ENCODE peak calls at places on chromosomes 11 and 22, in six cellular contexts. I, Q, E, O, C and M are unnamed samples.

GRCh38 chr11:115676768-115677167 is 172.6 kb upstream of the CADM1 start:
- DNase-seq in I (no peak), Q (no peak), E (no peak), O (no peak), C (peak; percentile 7), M (no peak)

GRCh38 chr22:31616315-31616980 is 45.6 kb downstream of the PISD start:
- DNase-seq in I (no peak), Q (no peak), E (no peak), O (no peak), C (no peak), M (no peak)

GRCh38 chr11:116981216-116981887 is 116.9 kb downstream of the SIK3 start:
- DNase-seq in I (no peak), Q (no peak), E (no peak), O (no peak), C (no peak), M (no peak)

GRCh38 chr11:57321996-57322880 is 2.5 kb downstream of the TNKS1BP1 start:
- DNase-seq in I (peak; percentile 92), Q (peak; percentile 12), E (peak; percentile 89), O (peak; percentile 84), C (peak; percentile 96), M (peak; percentile 95)

GRCh38 chr11:20754957-20755356 is 85.6 kb downstream of the NELL1 start:
- DNase-seq in I (no peak), Q (no peak), E (no peak), O (no peak), C (no peak), M (no peak)

GRCh38 chr22:32823024-32823730 is 21.7 kb downstream of the TIMP3 start:
- DNase-seq in I (no peak), Q (no peak), E (no peak), O (peak; percentile 67), C (no peak), M (no peak)

GRCh38 chr11:108432783-108433182 is 34.5 kb downstream of the C11orf65 start:
- DNase-seq in I (no peak), Q (no peak), E (no peak), O (no peak), C (peak; percentile 24), M (no peak)

GRCh38 chr22:35506259-35506570 is 34.4 kb upstream of the RASD2 start:
- DNase-seq in I (no peak), Q (no peak), E (no peak), O (no peak), C (no peak), M (no peak)

GRCh38 chr22:24225044-24225601 is 19.8 kb downstream of the GGT5 start:
- DNase-seq in I (no peak), Q (no peak), E (no peak), O (no peak), C (no peak), M (no peak)

GRCh38 chr22:37843746-37844089 is 416 bp downstream of the ANKRD54 start:
- DNase-seq in I (no peak), Q (peak; percentile 40), E (peak; percentile 56), O (peak; percentile 84), C (no peak), M (no peak)

GRCh38 chr22:37842015-37842793 is 1.9 kb downstream of the ANKRD54 start:
- DNase-seq in I (no peak), Q (no peak), E (no peak), O (no peak), C (no peak), M (no peak)

GRCh38 chr22:37848587-37849088 is 581 bp upstream of the EIF3L start:
- DNase-seq in I (no peak), Q (no peak), E (no peak), O (no peak), C (no peak), M (no peak)

GRCh38 chr22:37846433-37846832 is 2.3 kb upstream of the ANKRD54 start:
- DNase-seq in I (no peak), Q (no peak), E (no peak), O (no peak), C (no peak), M (no peak)

GRCh38 chr22:37844904-37845334 is 785 bp upstream of the ANKRD54 start:
- DNase-seq in I (no peak), Q (no peak), E (no peak), O (no peak), C (no peak), M (no peak)
- H3K27ac ChIP-seq in I (peak overlapping the region; percentile 95), Q (peak overlapping the region; percentile 20), E (peak overlapping the region; percentile 85), O (peak overlapping the region; percentile 95), C (no peak overlapping the region), M (peak overlapping the region; percentile 81)

DNA sequence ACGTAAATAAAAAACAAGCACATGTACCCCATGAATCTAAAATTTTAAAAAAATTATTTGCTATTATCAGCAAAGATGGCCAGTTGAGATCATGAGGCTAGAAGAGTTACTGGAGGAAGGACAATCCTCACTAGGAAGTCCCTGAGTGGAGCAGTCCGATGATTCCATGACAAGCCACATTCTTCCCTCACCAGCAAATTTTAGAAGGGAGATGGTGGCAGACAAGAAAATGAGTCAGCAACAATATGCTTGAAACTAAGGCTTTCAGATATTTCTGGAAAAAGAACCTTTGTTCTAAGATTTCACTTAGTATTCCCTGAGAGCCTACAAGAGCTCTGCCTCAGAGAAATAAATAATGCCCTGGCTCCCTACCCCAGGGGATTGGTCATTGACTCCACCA is 34.9 kb downstream of the P4HA3 start:
- DNase-seq in I (no peak), Q (no peak), E (no peak), O (no peak), C (peak; percentile 43), M (no peak)
- H3K27ac ChIP-seq in I (no peak overlapping the region), Q (no peak overlapping the region), E (no peak overlapping the region), O (no peak overlapping the region), C (peak overlapping the region; percentile 90), M (no peak overlapping the region)

GRCh38 chr11:66967670-66968425 is 7.3 kb upstream of the C11orf86 start:
- DNase-seq in I (no peak), Q (no peak), E (peak; percentile 34), O (no peak), C (peak; percentile 71), M (peak; percentile 66)
- H3K27ac ChIP-seq in I (no peak overlapping the region), Q (no peak overlapping the region), E (no peak overlapping the region), O (no peak overlapping the region), C (peak overlapping the region; percentile 98), M (no peak overlapping the region)

DNA sequence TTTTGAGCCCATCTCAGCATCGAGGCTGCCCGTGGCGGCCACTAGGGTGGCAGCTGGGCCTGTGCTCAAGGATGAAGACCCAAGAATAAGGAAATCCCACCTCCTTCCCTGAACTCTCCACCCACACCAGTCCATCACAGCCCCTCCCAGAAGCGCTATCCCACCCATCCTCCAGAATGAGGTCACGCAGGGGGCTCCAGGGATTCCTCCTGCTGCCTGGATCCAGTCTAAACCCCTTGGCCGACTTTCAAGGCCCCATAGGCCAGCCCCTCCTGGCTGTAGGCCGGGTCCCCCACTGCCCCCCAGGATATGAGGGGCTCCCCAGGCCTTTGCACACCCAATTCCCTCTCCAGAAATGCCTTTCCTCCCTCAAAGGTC is 19.0 kb upstream of the SCGB1A1 start:
- DNase-seq in I (no peak), Q (no peak), E (no peak), O (peak; percentile 41), C (no peak), M (no peak)
- H3K27ac ChIP-seq in I (peak overlapping the region; percentile 67), Q (no peak overlapping the region), E (no peak overlapping the region), O (no peak overlapping the region), C (no peak overlapping the region), M (peak overlapping the region; percentile 72)

GRCh38 chr22:46934172-46934745 is 171.8 kb downstream of the TBC1D22A start:
- DNase-seq in I (no peak), Q (no peak), E (no peak), O (no peak), C (no peak), M (peak; percentile 30)

GRCh38 chr22:46934746-46935491 is 172.5 kb downstream of the TBC1D22A start:
- DNase-seq in I (no peak), Q (no peak), E (peak; percentile 44), O (no peak), C (peak; percentile 95), M (peak; percentile 58)

GRCh38 chr22:46931881-46932280 is 169.4 kb downstream of the TBC1D22A start:
- DNase-seq in I (no peak), Q (no peak), E (no peak), O (no peak), C (peak; percentile 76), M (peak; percentile 44)

GRCh38 chr22:46933040-46933439 is 170.6 kb downstream of the TBC1D22A start:
- DNase-seq in I (no peak), Q (no peak), E (no peak), O (no peak), C (no peak), M (peak; percentile 32)

GRCh38 chr22:46933526-46933925 is 171.1 kb downstream of the TBC1D22A start:
- DNase-seq in I (peak; percentile 58), Q (no peak), E (no peak), O (no peak), C (no peak), M (peak; percentile 53)
- H3K27ac ChIP-seq in I (no peak overlapping the region), Q (no peak overlapping the region), E (no peak overlapping the region), O (no peak overlapping the region), C (no peak overlapping the region), M (no peak overlapping the region)

GRCh38 chr11:101567086-101567485 is 16.7 kb downstream of the TRPC6 start:
- DNase-seq in I (no peak), Q (no peak), E (no peak), O (no peak), C (no peak), M (no peak)
- H3K27ac ChIP-seq in I (no peak overlapping the region), Q (no peak overlapping the region), E (no peak overlapping the region), O (no peak overlapping the region), C (no peak overlapping the region), M (no peak overlapping the region)

DNA sequence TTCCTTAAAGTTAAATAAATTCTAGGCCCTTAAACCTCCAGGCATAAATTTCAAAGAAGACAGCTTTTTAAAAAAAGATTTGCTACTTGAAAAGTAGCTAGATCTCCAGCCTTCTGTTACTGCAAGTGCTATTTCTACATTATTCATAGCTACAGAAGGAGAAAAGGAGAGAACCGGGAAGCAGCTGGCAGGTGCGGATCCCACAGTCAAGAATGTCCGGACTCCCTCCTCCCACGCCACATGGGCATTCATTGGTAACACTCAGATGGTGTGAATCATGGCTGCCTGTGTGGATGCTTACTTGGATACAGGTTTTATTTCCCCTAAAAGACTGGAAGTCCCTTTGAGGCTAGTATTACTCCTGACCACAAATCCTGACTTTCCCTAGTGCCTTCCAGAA is 39.5 kb upstream of the YPEL1 start:
- DNase-seq in I (no peak), Q (no peak), E (no peak), O (no peak), C (no peak), M (no peak)
- H3K27ac ChIP-seq in I (no peak overlapping the region), Q (no peak overlapping the region), E (peak overlapping the region; percentile 43), O (no peak overlapping the region), C (peak overlapping the region; percentile 34), M (no peak overlapping the region)

DNA sequence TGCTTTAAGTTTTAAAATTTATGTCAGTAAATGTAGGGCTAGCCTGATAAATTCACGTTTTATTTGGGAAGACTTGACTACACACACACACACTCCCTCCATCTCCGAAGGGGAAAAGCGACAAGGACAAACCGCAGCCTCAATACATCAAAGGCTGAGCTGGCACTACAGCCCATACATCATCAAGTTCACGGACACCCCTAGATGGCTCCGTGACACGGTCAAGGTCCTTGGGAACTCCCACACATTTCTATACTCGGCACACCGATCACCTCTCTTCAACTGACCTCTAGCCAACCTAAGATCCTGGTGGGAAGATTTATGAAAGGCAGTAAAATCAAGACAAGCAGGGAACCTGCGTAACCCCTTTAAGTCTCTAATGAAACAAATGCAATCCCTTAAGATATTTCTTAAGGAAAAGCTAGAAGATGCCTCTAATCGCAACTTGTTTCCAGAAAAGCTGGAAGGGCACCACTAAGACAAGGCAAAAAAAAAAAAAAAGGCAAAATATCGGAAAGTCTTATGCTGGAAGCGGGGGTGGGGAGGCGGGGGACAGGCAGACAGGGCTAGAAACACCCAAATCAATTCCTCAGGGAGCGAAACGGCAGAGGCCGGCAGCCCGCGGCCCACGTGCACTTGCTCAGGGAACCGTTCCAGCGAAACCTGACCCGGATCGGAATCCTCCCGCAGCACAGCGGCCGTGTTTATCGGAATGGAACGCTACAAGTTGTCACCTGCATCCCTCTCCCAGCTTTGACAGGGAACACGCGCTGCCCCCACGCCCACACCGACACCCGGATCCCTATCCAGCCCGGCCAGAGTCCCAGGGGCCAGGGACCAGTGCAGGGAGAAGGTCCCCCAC is 1.5 kb downstream of the ARHGAP20 start:
- DNase-seq in I (peak; percentile 59), Q (no peak), E (peak; percentile 53), O (peak; percentile 66), C (no peak), M (no peak)
- H3K27ac ChIP-seq in I (peak overlapping the region; percentile 69), Q (no peak overlapping the region), E (peak overlapping the region; percentile 75), O (no peak overlapping the region), C (no peak overlapping the region), M (no peak overlapping the region)